ENCODE peak calls at places on chromosomes 1 and 21, in five cellular contexts. B is GM23338, Q is GM23248, V is PC-3, O is hepatocyte. H is an unnamed sample.

GRCh38 chr1:154334647-154335350 is 9.5 kb downstream of the ATP8B2 start:
- DNase-seq in B (peak), Q (peak), V (peak), O (peak), H (no peak)

GRCh38 chr1:54791880-54792522 is 9.1 kb downstream of the TTC22 start:
- DNase-seq in B (peak), Q (no peak), V (peak), O (peak), H (peak)

GRCh38 chr21:45578811-45579381 is 36.7 kb upstream of the SLC19A1 start:
- DNase-seq in B (no peak), Q (no peak), V (no peak), O (no peak), H (no peak)

GRCh38 chr1:58779837-58780585 is 3.8 kb downstream of the JUN start:
- DNase-seq in B (peak), Q (peak), V (peak), O (peak), H (no peak)

GRCh38 chr1:44999232-44999631 is 11.9 kb downstream of the HECTD3 start:
- DNase-seq in B (no peak), Q (no peak), V (no peak), O (no peak), H (no peak)

GRCh38 chr1:1430114-1430982 is 5.1 kb upstream of the VWA1 start:
- DNase-seq in B (peak), Q (peak), V (no peak), O (peak), H (no peak)

GRCh38 chr1:7507620-7508019 is 263.5 kb upstream of the VAMP3 start:
- DNase-seq in B (no peak), Q (no peak), V (no peak), O (no peak), H (no peak)

GRCh38 chr1:1974834-1975233 is 28.8 kb downstream of the CFAP74 start:
- DNase-seq in B (peak), Q (no peak), V (no peak), O (no peak), H (no peak)

GRCh38 chr1:52553372-52554266 is 727 bp upstream of the TUT4 start:
- DNase-seq in B (peak), Q (peak), V (peak), O (peak), H (peak)

GRCh38 chr1:31696246-31696645 is 7.6 kb downstream of the COL16A1 start:
- DNase-seq in B (no peak), Q (no peak), V (no peak), O (no peak), H (no peak)

GRCh38 chr1:193406901-193407300 is 220.5 kb upstream of the B3GALT2 start:
- DNase-seq in B (peak), Q (peak), V (peak), O (peak), H (peak)

GRCh38 chr1:192635939-192636338 is at the start of gene RGS13:
- DNase-seq in B (no peak), Q (no peak), V (no peak), O (no peak), H (no peak)

DNA sequence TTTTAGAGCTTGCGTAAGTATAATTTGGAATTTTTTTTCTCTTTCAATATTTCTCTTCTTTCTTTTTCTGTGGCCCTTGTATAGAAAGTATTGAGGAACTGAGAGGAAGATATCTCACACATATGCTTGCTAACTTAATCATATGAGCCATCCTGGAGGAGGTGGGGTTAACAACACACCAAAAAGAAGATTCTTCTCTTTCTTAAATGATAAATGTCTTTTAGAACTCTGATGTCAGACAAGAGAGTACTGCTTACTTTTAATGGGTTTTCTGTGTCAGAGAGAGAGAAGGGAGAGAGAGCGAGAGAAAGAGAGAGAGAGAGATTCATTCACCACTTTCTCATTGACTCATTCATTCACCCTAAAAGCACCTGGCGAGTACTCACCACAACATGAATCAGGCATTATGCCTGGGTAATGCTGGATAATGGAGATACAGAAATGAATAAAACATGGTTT is 250.3 kb upstream of the SGIP1 start:
- DNase-seq in B (no peak), Q (peak), V (peak), O (no peak), H (no peak)
- TF ChIP-seq EZH2phosphoT487 in B (no peak), Q (no peak), V (no peak), O (no peak), H (no peak)

GRCh38 chr1:234484218-234484617 is 5.2 kb upstream of the TARBP1 start:
- DNase-seq in B (no peak), Q (peak), V (no peak), O (no peak), H (no peak)
- TF ChIP-seq EZH2phosphoT487 in B (no peak), Q (no peak), V (no peak), O (no peak), H (no peak)

DNA sequence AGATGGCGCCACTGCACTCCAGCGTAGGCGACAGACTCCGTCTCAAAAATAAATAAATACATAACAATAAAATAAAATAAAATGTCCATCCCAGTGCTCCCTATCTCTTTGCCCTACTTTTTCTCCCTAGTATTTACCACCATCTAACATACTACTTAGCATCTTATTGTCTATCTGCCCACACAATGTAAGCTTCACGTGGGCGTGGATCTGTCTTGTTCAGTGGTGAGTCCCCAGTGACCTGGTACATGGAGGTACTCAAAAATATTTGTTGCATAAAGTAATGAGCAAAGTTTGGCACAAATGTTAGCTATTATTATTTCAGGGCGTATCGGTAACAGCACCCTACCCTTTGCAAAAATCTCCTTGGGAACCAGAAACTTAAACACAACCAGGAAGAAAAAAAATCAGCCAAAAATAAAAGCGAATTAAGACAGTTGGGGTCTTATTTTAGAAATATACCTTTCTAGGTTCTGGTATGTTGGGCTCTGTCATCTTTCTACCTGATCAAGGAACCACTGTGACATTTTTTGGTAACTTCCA is 486 bp upstream of the NENF start:
- DNase-seq in B (no peak), Q (peak), V (no peak), O (no peak), H (no peak)
- TF ChIP-seq EZH2phosphoT487 in B (no peak), Q (no peak), V (no peak), O (no peak), H (no peak)

GRCh38 chr21:30718239-30718909 is at the start of gene KRTAP21-3:
- DNase-seq in B (no peak), Q (no peak), V (peak), O (peak), H (peak)
- TF ChIP-seq EZH2phosphoT487 in B (no peak), Q (no peak), V (no peak), O (no peak), H (no peak)

H was measured in HCT116.